ENCODE peak calls at places on chromosomes 16 and 17, in eight cellular contexts. E is fibroblast of lung, I is Panc1, L is heart right ventricle, N is hepatocyte, D is right lobe of liver, W is upper lobe of right lung, P is ascending aorta. B is an unnamed sample. For H3K27me3, the result is how much of the 10 kb centered on the place peaks cover.

GRCh38 chr16:67628216-67628615 is 16.7 kb upstream of the CARMIL2 start:
- DNase-seq in I (no peak), D (no peak), L (no peak), N (no peak), E (no peak), W (peak), P (no peak), B (no peak)

GRCh38 chr17:15738066-15738465 is 6.0 kb downstream of the TBC1D26 start:
- DNase-seq in E (no peak), N (no peak), W (no peak), D (no peak), P (no peak), I (no peak), L (no peak), B (no peak)

GRCh38 chr16:54505479-54506247 is 219.1 kb upstream of the IRX3 start:
- DNase-seq in W (no peak), P (peak), I (no peak), L (peak), D (no peak), N (no peak), E (no peak), B (no peak)

GRCh38 chr16:86227041-86227440 is 283.3 kb upstream of the FOXF1 start:
- DNase-seq in W (peak), P (no peak), D (peak), E (no peak), I (no peak), L (no peak), N (no peak), B (no peak)

GRCh38 chr16:23072084-23072599 is 77.1 kb downstream of the USP31 start:
- DNase-seq in D (peak), E (peak), W (peak), I (no peak), L (peak), N (no peak), P (peak), B (peak)

GRCh38 chr17:63434951-63435571 is 11.0 kb downstream of the CYB561 start:
- DNase-seq in N (no peak), D (no peak), I (no peak), E (peak), P (peak), W (peak), L (peak), B (peak)

GRCh38 chr16:84940670-84941551 is 70.4 kb downstream of the ZDHHC7 start:
- DNase-seq in I (no peak), L (no peak), P (no peak), N (peak), W (peak), E (no peak), D (no peak), B (no peak)

GRCh38 chr16:56338566-56339318 is 86.6 kb downstream of the AMFR start:
- DNase-seq in L (no peak), W (no peak), P (no peak), D (no peak), I (no peak), E (no peak), N (no peak), B (no peak)

GRCh38 chr17:82942166-82943130 is 102.6 kb upstream of the ZNF750 start:
- DNase-seq in P (no peak), N (no peak), E (no peak), D (peak), W (peak), I (no peak), L (no peak), B (peak)

GRCh38 chr16:19698480-19699465 is 19.3 kb downstream of the KNOP1 start:
- DNase-seq in P (no peak), N (no peak), L (no peak), W (no peak), D (no peak), E (peak), I (no peak), B (no peak)

GRCh38 chr17:44539664-44540063 is 17.6 kb upstream of the FZD2 start:
- DNase-seq in P (no peak), L (no peak), I (no peak), W (no peak), D (no peak), N (no peak), E (no peak), B (no peak)

GRCh38 chr17:80755650-80756405 is 211.2 kb downstream of the RPTOR start:
- DNase-seq in N (no peak), E (no peak), I (no peak), W (no peak), L (no peak), D (no peak), P (no peak), B (no peak)
- TF ChIP-seq CTCF in N (no peak), E (no peak), I (no peak), W (no peak), L (no peak), D (no peak), P (no peak), B (peak)

GRCh38 chr17:48738424-48738802 is 9.9 kb upstream of the HOXB13 start:
- DNase-seq in E (no peak), D (no peak), P (no peak), W (peak), N (no peak), I (no peak), L (no peak), B (no peak)
- H3K27me3 ChIP-seq in E (half or more), D (under half), P (under half), W (half or more), N (half or more), I (under half), L (half or more), B (half or more)

DNA sequence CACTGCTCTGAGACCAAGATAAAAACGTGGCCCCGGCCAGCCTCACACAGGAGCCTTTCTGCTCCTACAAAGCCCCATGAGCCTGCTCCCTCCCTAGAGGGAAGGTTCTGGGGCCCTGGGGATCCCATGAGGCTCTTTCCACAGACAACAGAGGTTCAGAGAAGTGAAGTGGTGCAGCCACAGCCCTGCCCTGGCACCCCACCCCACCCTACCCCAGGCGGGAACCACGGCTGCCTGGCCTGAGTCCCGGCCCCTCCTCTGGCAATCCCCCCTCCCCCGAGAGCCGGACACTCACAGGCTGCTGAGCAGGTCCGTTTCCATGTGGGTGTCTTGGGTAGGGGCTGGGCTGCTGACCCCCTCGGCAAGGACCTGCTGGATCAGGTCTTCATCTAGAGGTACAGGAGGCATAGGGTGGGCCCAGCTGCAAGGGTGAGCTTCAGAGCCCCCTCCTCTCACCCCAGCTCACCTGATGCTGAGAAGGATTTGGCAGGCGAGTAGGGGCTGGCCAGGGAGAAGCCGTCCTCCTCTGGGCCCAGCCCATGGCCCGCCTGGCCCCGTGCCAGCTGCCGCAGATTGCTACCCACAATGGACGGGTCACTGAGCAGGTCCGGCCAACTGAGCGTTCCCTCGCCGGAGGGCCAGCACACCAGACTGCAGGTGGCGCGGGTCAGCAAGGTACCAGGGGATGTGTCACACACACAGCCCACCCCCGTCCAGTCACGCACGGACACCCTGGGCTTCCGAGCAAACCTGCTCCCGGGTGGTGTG is 38.7 kb downstream of the PKD1 start:
- DNase-seq in P (no peak), D (no peak), I (no peak), N (no peak), W (no peak), E (peak), L (no peak), B (no peak)
- TF ChIP-seq CTCF in P (no peak), D (no peak), I (no peak), N (no peak), W (no peak), E (no peak), L (no peak), B (no peak)

DNA sequence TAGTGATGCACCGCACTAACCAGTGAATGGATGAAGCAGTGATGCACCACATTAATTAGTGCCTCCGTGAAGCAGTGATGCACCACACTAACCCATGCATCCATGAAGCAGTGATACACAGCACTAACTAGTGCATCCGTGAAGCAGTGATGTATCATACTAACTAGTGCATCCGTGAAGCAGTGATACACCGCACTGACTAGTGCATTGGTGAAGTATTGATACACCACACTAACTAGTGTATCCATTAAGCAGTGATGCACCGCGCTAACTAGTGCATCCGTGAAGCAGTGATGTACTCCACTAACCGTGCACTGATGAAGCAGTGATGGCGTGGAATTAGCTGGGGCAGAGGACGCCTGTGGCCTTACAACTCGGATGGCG is 80.6 kb upstream of the NKD1 start:
- DNase-seq in E (no peak), W (peak), L (no peak), P (peak), I (no peak), D (no peak), N (no peak), B (no peak)
- H3K27me3 ChIP-seq in E (under half), W (under half), L (half or more), P (under half), I (under half), D (under half), N (under half), B (half or more)

GRCh38 chr16:77660311-77660710 is 62.0 kb upstream of the NUDT7 start:
- DNase-seq in I (no peak), P (no peak), N (peak), E (peak), W (no peak), D (no peak), L (no peak), B (no peak)
- TF ChIP-seq CTCF in I (peak), P (peak), N (peak), E (peak), W (peak), D (peak), L (peak), B (peak)

GRCh38 chr17:45789874-45790273 is 5.8 kb downstream of the CRHR1 start:
- DNase-seq in W (no peak), D (no peak), L (no peak), E (no peak), N (no peak), I (no peak), P (no peak), B (no peak)
- H3K27me3 ChIP-seq in W (half or more), D (under half), L (half or more), E (under half), N (half or more), I (under half), P (under half), B (half or more)

GRCh38 chr17:6857336-6857735 is 25.8 kb upstream of the TEKT1 start:
- DNase-seq in W (no peak), E (no peak), P (no peak), I (no peak), D (no peak), L (no peak), N (no peak), B (no peak)

GRCh38 chr17:6857904-6858303 is 26.4 kb upstream of the TEKT1 start:
- DNase-seq in N (no peak), L (no peak), E (no peak), W (no peak), I (no peak), D (no peak), P (no peak), B (no peak)

GRCh38 chr17:6862822-6863221 is 31.3 kb upstream of the TEKT1 start:
- DNase-seq in P (no peak), N (no peak), D (peak), I (no peak), W (no peak), E (no peak), L (no peak), B (no peak)

DNA sequence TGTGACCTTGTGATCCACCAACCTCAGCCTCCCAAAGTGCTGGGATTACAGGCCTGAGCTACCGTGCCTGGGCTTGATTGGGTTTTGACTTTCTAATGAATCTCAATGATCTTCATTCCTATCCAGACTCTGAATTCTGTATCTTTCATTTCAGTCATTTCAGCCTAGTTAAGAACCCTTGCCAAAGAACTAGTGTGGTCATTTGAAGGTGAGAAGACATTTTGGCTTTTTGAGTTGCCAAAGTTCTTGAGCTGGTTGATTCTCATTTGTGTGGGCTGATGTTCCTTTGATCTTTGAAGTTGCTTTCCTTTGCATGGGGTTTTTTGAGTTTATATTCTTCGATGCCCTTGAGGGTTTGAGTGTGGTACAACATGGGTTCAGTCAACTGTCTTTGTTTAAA is 30.6 kb upstream of the TEKT1 start:
- DNase-seq in P (no peak), L (no peak), D (no peak), N (no peak), I (no peak), W (no peak), E (no peak), B (no peak)
- TF ChIP-seq CTCF in P (no peak), L (no peak), D (no peak), N (no peak), I (no peak), W (no peak), E (no peak), B (no peak)

DNA sequence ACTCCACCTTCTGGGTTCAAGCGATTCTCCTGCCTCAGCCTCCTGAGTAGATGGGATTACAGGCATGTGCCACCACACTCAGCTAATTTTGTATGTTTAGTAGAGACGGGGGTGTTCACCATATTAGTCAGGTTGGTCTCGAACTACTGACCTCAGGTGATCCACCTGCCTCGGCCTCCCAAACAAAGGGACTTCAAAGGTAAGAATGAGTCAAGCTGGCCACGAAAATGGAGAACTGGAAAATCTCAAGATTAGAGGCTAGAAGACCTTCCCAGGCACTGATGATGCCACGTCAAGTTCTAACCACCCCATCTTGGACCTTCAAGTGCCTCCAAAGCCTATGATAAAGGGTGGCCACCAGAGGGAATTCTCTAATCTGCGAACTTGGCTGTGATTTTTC is 1.3 kb upstream of the CCL15 start:
- DNase-seq in L (no peak), W (no peak), E (no peak), I (no peak), D (no peak), N (no peak), P (peak), B (no peak)
- H3K27me3 ChIP-seq in L (under half), W (under half), E (under half), I (under half), D (under half), N (under half), P (under half), B (under half)

GRCh38 chr16:78773316-78773715 is 673.9 kb downstream of the WWOX start:
- DNase-seq in L (no peak), D (no peak), N (no peak), E (no peak), P (no peak), I (no peak), W (no peak), B (no peak)
- TF ChIP-seq CTCF in L (no peak), D (no peak), N (no peak), E (no peak), P (no peak), I (no peak), W (no peak), B (no peak)

B was measured in left ventricle myocardium inferior.